ENCODE peak calls at places on chromosomes 12 and 14, in six cellular contexts. C is dorsolateral prefrontal cortex, M is heart right ventricle, D is hepatocyte, P is AG09319, I is transverse colon. B is an unnamed sample.

GRCh38 chr12:49462103-49462739 is 76.6 kb upstream of the KCNH3 start:
- DNase-seq in I (no peak), D (no peak), P (no peak), M (peak), C (no peak), B (no peak)

GRCh38 chr12:13817131-13817530 is 164.3 kb downstream of the GRIN2B start:
- DNase-seq in P (no peak), C (no peak), M (no peak), I (no peak), D (no peak), B (no peak)

GRCh38 chr14:102568115-102568614 is 24.3 kb upstream of the RCOR1 start:
- DNase-seq in M (no peak), P (no peak), D (peak), I (peak), C (no peak), B (no peak)

GRCh38 chr14:33842299-33842698 is 108.6 kb downstream of the EGLN3 start:
- DNase-seq in P (no peak), C (no peak), I (peak), M (no peak), D (peak), B (no peak)

GRCh38 chr12:77402726-77403125 is 337.4 kb upstream of the E2F7 start:
- DNase-seq in P (peak), M (no peak), D (no peak), C (no peak), I (no peak), B (no peak)

GRCh38 chr12:132423251-132424117 is 66.5 kb upstream of the FBRSL1 start:
- DNase-seq in M (no peak), D (no peak), C (no peak), P (no peak), I (no peak), B (no peak)

GRCh38 chr14:23951590-23952143 is 1.9 kb upstream of the DHRS4 start:
- DNase-seq in D (no peak), M (no peak), C (peak), I (no peak), P (no peak), B (no peak)

GRCh38 chr14:41607966-41608663 is 1.4 kb downstream of the LRFN5 start:
- DNase-seq in D (peak), M (no peak), I (no peak), P (no peak), C (peak), B (peak)

GRCh38 chr14:103512701-103513611 is 9.7 kb downstream of the CKB start:
- DNase-seq in C (peak), M (peak), D (peak), I (peak), P (peak), B (peak)

GRCh38 chr14:104420990-104421389 is 158.6 kb upstream of the C14orf180 start:
- DNase-seq in I (no peak), M (no peak), C (no peak), D (no peak), P (no peak), B (no peak)

GRCh38 chr14:61188196-61188595 is 92.9 kb downstream of the TMEM30B start:
- DNase-seq in D (no peak), C (no peak), M (peak), P (no peak), I (no peak), B (peak)

GRCh38 chr12:76688627-76689026 is 75.3 kb upstream of the ZDHHC17 start:
- DNase-seq in I (no peak), P (no peak), D (no peak), M (no peak), C (no peak), B (no peak)

GRCh38 chr12:42468853-42469252 is 120.7 kb downstream of the PRICKLE1 start:
- DNase-seq in P (no peak), I (no peak), D (no peak), C (no peak), M (no peak), B (no peak)

GRCh38 chr12:12294215-12295005 is 27.6 kb upstream of the LRP6 start:
- DNase-seq in C (no peak), P (no peak), I (no peak), D (no peak), M (no peak), B (no peak)

GRCh38 chr12:88339966-88340365 is 197.9 kb downstream of the TMTC3 start:
- DNase-seq in C (no peak), D (no peak), I (no peak), M (no peak), P (no peak), B (no peak)

GRCh38 chr12:93225094-93225493 is 152.6 kb upstream of the NUDT4 start:
- DNase-seq in C (no peak), M (no peak), D (no peak), I (no peak), P (no peak), B (no peak)

GRCh38 chr12:53791735-53792326 is 40.1 kb upstream of the CISTR start:
- DNase-seq in M (no peak), D (peak), P (no peak), I (no peak), C (no peak), B (no peak)

GRCh38 chr14:78022059-78022458 is 148.1 kb upstream of the NRXN3 start:
- DNase-seq in I (peak), P (no peak), C (peak), M (peak), D (peak), B (no peak)

GRCh38 chr14:42687421-42687820 is 1080.7 kb downstream of the LRFN5 start:
- DNase-seq in C (no peak), D (no peak), M (no peak), I (no peak), P (no peak), B (no peak)

GRCh38 chr14:106518054-106518943 is 991.9 kb downstream of the TMEM121 start:
- DNase-seq in C (no peak), M (peak), P (no peak), D (no peak), I (peak), B (no peak)

GRCh38 chr14:59424707-59425106 is 40.5 kb downstream of the GPR135 start:
- DNase-seq in D (no peak), M (peak), P (no peak), C (no peak), I (no peak), B (no peak)

GRCh38 chr12:22172501-22172900 is 126.5 kb downstream of the CMAS start:
- DNase-seq in P (no peak), C (no peak), D (no peak), M (no peak), I (no peak), B (no peak)

GRCh38 chr14:69547701-69548348 is 26.8 kb downstream of the CCDC177 start:
- DNase-seq in C (peak), D (peak), I (no peak), M (no peak), P (no peak), B (no peak)

GRCh38 chr12:64256166-64256800 is 34.2 kb upstream of the KICS2 start:
- DNase-seq in M (no peak), P (peak), C (no peak), I (no peak), D (peak), B (no peak)

GRCh38 chr14:91728616-91729183 is 3.2 kb downstream of the CATSPERB start:
- DNase-seq in C (no peak), D (no peak), I (no peak), P (no peak), M (no peak), B (no peak)

GRCh38 chr14:35687335-35687939 is 121.7 kb downstream of the RALGAPA1 start:
- DNase-seq in P (peak), I (peak), M (no peak), C (no peak), D (peak), B (no peak)

GRCh38 chr12:71684081-71684480 is 1.8 kb upstream of the TMEM19 start:
- DNase-seq in D (no peak), M (no peak), P (no peak), I (no peak), C (no peak), B (no peak)
- TF ChIP-seq CTCF in D (no peak), M (no peak), P (no peak), I (no peak), C (no peak), B (no peak)

GRCh38 chr14:64293976-64294671 is at the start of gene ESR2:
- DNase-seq in D (peak), P (no peak), I (peak), M (peak), C (no peak), B (no peak)
- TF ChIP-seq CTCF in D (peak), P (peak), I (no peak), M (no peak), C (no peak), B (peak)

GRCh38 chr12:51717325-51717925 is 126.4 kb downstream of the SCN8A start:
- DNase-seq in I (no peak), D (no peak), C (no peak), M (no peak), P (no peak), B (no peak)

GRCh38 chr12:51726931-51727330 is 121.6 kb downstream of the FIGNL2 start:
- DNase-seq in I (no peak), P (no peak), M (no peak), C (no peak), D (no peak), B (no peak)

GRCh38 chr12:51722387-51722786 is 126.1 kb downstream of the FIGNL2 start:
- DNase-seq in I (no peak), P (no peak), C (no peak), M (no peak), D (no peak), B (no peak)

GRCh38 chr12:51721281-51721940 is 127.1 kb downstream of the FIGNL2 start:
- DNase-seq in M (peak), C (peak), I (no peak), P (no peak), D (peak), B (peak)
- TF ChIP-seq CTCF in M (no peak), C (no peak), I (no peak), P (peak), D (no peak), B (no peak)

GRCh38 chr12:108840605-108841328 is 16.6 kb downstream of the SSH1 start:
- DNase-seq in D (no peak), I (no peak), P (no peak), C (no peak), M (no peak), B (no peak)
- TF ChIP-seq CTCF in D (no peak), I (no peak), P (no peak), C (no peak), M (no peak), B (no peak)

DNA sequence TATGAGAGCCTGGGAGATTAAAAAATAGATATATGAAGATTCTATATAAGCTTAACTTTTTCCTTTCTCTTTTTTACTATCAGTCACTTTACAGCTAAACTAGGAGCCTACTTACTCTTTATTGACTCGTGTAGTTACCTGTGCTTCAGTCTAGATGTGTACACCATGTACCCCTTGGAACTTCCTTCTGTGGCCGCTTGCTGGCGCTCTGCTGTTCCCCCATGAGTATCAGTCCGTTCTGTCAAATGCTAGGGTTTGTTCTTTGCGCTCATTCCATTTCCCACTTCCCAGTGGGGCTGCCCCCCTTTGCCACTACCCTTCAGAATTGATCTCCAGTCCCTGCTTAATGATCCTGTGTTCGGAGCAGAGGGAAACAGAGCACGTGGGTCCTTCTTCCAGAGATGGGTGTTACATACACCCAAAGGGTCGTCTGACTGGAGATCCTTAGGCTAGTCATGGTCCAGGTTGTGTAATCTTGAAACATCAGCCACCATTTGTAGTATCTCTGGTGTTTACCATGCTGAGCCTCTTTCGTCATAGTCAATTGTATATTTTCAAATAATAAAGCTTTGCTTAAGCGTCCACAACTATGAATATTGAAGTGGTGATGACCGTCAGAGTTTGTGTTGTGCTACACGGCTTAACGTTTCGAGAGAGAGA is 160.0 kb downstream of the FBXL14 start:
- DNase-seq in P (no peak), M (no peak), C (no peak), I (no peak), D (no peak), B (no peak)
- TF ChIP-seq CTCF in P (no peak), M (no peak), C (no peak), I (no peak), D (no peak), B (no peak)

DNA sequence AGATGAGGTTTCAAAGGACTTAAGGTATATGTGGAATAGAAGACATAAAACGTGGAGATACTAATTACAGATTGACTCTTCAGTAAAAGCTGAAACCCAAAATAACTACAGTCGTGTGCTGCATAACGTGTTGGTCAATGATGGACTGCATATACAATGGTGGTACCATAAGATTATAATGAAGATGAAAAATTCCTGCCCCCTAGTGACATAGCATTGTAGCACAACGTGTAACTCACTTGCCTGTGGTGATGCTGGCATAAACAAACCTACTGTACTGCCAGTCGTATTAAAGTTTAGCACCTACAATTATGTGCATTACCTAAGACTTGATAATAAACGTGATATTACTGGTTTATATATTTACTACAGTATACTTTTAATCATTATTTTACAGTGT is 150.3 kb downstream of the LRRK2 start:
- DNase-seq in P (no peak), I (no peak), D (no peak), M (no peak), C (no peak), B (no peak)
- TF ChIP-seq CTCF in P (peak), I (no peak), D (no peak), M (no peak), C (no peak), B (peak)

GRCh38 chr12:55068416-55069010 is 48.7 kb downstream of the NEUROD4 start:
- DNase-seq in I (no peak), P (peak), D (peak), M (no peak), C (no peak), B (no peak)

GRCh38 chr12:55073043-55074022 is 52.9 kb upstream of the OR9K2 start:
- DNase-seq in P (peak), M (peak), I (peak), C (peak), D (peak), B (no peak)

GRCh38 chr12:55067701-55068100 is 47.9 kb downstream of the NEUROD4 start:
- DNase-seq in D (no peak), I (no peak), M (no peak), P (no peak), C (no peak), B (no peak)

GRCh38 chr12:55074771-55075170 is 51.4 kb upstream of the OR9K2 start:
- DNase-seq in D (no peak), P (no peak), I (no peak), C (no peak), M (no peak), B (no peak)

GRCh38 chr12:55072093-55072492 is 52.3 kb downstream of the NEUROD4 start:
- DNase-seq in D (peak), C (peak), P (no peak), I (peak), M (peak), B (no peak)
- TF ChIP-seq CTCF in D (peak), C (no peak), P (peak), I (no peak), M (no peak), B (peak)

GRCh38 chr14:74532246-74532645 is 38.7 kb downstream of the ISCA2 start:
- DNase-seq in P (no peak), D (no peak), I (no peak), C (no peak), M (no peak), B (no peak)

GRCh38 chr14:74528406-74528805 is 34.8 kb downstream of the ISCA2 start:
- DNase-seq in P (no peak), D (no peak), I (no peak), M (no peak), C (no peak), B (no peak)

GRCh38 chr14:74528886-74529285 is 35.3 kb downstream of the ISCA2 start:
- DNase-seq in P (no peak), M (no peak), C (no peak), D (no peak), I (no peak), B (no peak)

GRCh38 chr14:74531011-74531410 is 37.4 kb downstream of the ISCA2 start:
- DNase-seq in P (no peak), I (no peak), C (no peak), M (no peak), D (no peak), B (no peak)

GRCh38 chr14:74531467-74531866 is 37.9 kb downstream of the ISCA2 start:
- DNase-seq in P (no peak), I (peak), M (peak), D (peak), C (no peak), B (no peak)
- TF ChIP-seq CTCF in P (peak), I (no peak), M (no peak), D (peak), C (no peak), B (peak)